ENCODE peak calls at places on chromosomes 4 and X, in eight cellular contexts. T is ascending aorta; B is effector memory CD4-positive, alpha-beta T cell; R is PC-3; D is tibial nerve; E is Caco-2; F is NT2/D1; C is GM23248. M is an unnamed sample. For H3K27me3 and H3K4me1, the result is how much of the 10 kb centered on the place peaks cover.

GRCh38 chr4:169136796-169137554 is 126.9 kb upstream of the CBR4 start:
- DNase-seq in C (no peak), F (no peak), D (no peak), B (no peak), R (no peak), E (no peak), T (no peak), M (no peak)

GRCh38 chr4:2861631-2862436 is 18.2 kb downstream of the ADD1 start:
- DNase-seq in C (peak), T (no peak), F (no peak), D (no peak), B (no peak), R (no peak), E (no peak), M (no peak)

GRCh38 chr4:62588671-62589070 is 1388.5 kb downstream of the ADGRL3 start:
- DNase-seq in D (no peak), E (no peak), T (no peak), F (no peak), C (no peak), B (no peak), R (no peak), M (no peak)

GRCh38 chr4:1172228-1172851 is at the start of gene SPON2:
- DNase-seq in R (no peak), F (no peak), E (peak), B (no peak), T (no peak), D (no peak), C (peak), M (no peak)

GRCh38 chr4:100977746-100978397 is 369.5 kb downstream of the PPP3CA start:
- DNase-seq in T (no peak), E (no peak), R (no peak), B (no peak), F (no peak), D (no peak), C (peak), M (no peak)

GRCh38 chr4:150140774-150141400 is 62.6 kb downstream of the DCLK2 start:
- DNase-seq in C (peak), B (no peak), D (no peak), T (no peak), R (peak), E (no peak), F (no peak), M (no peak)

GRCh38 chr4:26267087-26267486 is 53.7 kb upstream of the RBPJ start:
- DNase-seq in R (no peak), E (no peak), T (peak), B (no peak), D (peak), F (no peak), C (peak), M (no peak)

GRCh38 chr4:70277121-70277520 is 34.7 kb downstream of the CSN3 start:
- DNase-seq in C (no peak), E (no peak), D (no peak), F (no peak), R (no peak), T (no peak), B (no peak), M (no peak)

GRCh38 chr4:176906693-176907092 is 114.0 kb upstream of the VEGFC start:
- DNase-seq in D (no peak), R (peak), E (no peak), B (no peak), T (no peak), C (no peak), F (no peak), M (no peak)

GRCh38 chrX:48474581-48474980 is 1.4 kb upstream of the FTSJ1 start:
- DNase-seq in E (no peak), C (no peak), T (no peak), D (no peak), R (no peak), F (no peak), B (no peak), M (no peak)

GRCh38 chr4:151302432-151302831 is 23.0 kb downstream of the SH3D19 start:
- DNase-seq in B (no peak), E (no peak), T (no peak), C (peak), F (no peak), D (no peak), R (no peak), M (no peak)

GRCh38 chr4:73705721-73706120 is 34.6 kb upstream of the CXCL8 start:
- DNase-seq in R (no peak), F (no peak), T (no peak), C (peak), E (no peak), D (no peak), B (no peak), M (no peak)

GRCh38 chr4:110008540-110008939 is 95.9 kb downstream of the EGF start:
- DNase-seq in C (no peak), R (no peak), T (no peak), B (no peak), D (no peak), F (no peak), E (no peak), M (no peak)

GRCh38 chr4:8652181-8653078 is 59.9 kb downstream of the CPZ start:
- DNase-seq in E (peak), B (no peak), D (no peak), R (no peak), F (no peak), T (no peak), C (no peak), M (no peak)

GRCh38 chr4:85734446-85734845 is 259.5 kb downstream of the ARHGAP24 start:
- DNase-seq in B (no peak), F (no peak), R (peak), E (no peak), D (no peak), C (peak), T (no peak), M (no peak)

GRCh38 chrX:105460366-105460765 is 239.9 kb upstream of the TEX13A start:
- DNase-seq in E (no peak), B (no peak), F (no peak), D (no peak), C (no peak), T (no peak), R (peak), M (no peak)

GRCh38 chr4:7101692-7102515 is 34.0 kb upstream of the GRPEL1 start:
- DNase-seq in F (peak), D (peak), E (peak), T (no peak), C (peak), B (peak), R (peak), M (peak)

GRCh38 chrX:46386511-46386910 is 158.7 kb downstream of the ZNF674 start:
- DNase-seq in E (no peak), T (no peak), F (no peak), B (no peak), D (no peak), R (peak), C (no peak), M (no peak)

GRCh38 chr4:112112590-112113170 is 32.6 kb upstream of the FAM241A start:
- DNase-seq in E (no peak), B (no peak), D (no peak), R (peak), F (no peak), T (no peak), C (no peak), M (no peak)

GRCh38 chrX:50067435-50068292 is 133.1 kb downstream of the AKAP4 start:
- DNase-seq in E (peak), C (no peak), T (no peak), B (no peak), D (no peak), R (no peak), F (peak), M (peak)

GRCh38 chrX:23773601-23774175 is 9.3 kb upstream of the SAT1 start:
- DNase-seq in F (no peak), C (no peak), B (peak), E (no peak), D (no peak), T (no peak), R (no peak), M (no peak)

GRCh38 chr4:35541146-35541887 is 703.0 kb downstream of the ARAP2 start:
- DNase-seq in R (no peak), B (no peak), D (no peak), F (no peak), E (no peak), T (no peak), C (no peak), M (no peak)

GRCh38 chr4:110611968-110612447 is 10.9 kb downstream of the PITX2 start:
- DNase-seq in C (no peak), D (no peak), T (no peak), F (no peak), B (no peak), E (no peak), R (no peak), M (no peak)

GRCh38 chr4:52853351-52853750 is 8.8 kb upstream of the RASL11B start:
- DNase-seq in D (no peak), E (no peak), C (peak), R (no peak), F (no peak), B (no peak), T (no peak), M (no peak)

GRCh38 chr4:151422862-151423261 is 13.9 kb downstream of the FHIP1A start:
- DNase-seq in R (no peak), E (no peak), F (no peak), B (no peak), C (no peak), T (no peak), D (no peak), M (no peak)

DNA sequence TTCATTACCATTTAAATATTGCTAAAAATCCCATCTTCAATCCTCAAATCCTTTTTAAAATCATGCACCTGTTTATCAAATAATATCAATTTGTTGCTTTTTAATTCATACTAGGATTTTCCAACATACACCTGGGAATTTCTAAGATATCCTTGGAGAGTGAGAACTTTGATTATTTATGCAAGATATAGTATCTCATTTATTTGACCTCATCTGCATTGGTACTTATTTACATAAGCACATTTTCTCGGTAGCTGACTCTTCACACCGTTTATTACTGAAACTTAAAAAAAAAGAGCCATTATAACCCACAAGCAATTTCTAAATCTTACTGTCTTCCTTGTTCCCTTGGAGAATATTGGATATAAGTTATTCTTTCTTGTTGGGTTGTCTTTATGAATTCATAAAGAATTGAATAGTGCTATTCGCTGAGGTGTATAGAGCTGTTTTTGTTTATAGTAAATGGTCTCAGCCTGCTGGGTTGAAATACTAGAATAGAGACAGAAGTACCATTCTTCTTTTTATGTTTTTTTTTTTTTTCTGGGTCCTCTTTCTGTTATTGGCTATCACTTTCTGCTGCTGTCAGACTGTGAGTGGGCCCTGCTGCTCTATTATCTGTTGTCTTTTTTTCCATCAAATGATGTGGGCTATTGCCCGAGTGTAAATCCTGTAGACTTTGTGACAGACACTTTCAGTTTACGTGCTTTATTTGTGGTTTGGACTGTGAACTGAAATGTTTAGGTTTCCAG is 2.9 kb downstream of the UGT8 start:
- DNase-seq in F (no peak), B (no peak), D (no peak), R (no peak), C (no peak), E (no peak), T (no peak), M (no peak)
- H3K27me3 ChIP-seq in F (under half), B (under half), D (under half), R (under half), C (under half), E (under half), T (under half), M (under half)

GRCh38 chr4:9901262-9901661 is 119.8 kb downstream of the DRD5 start:
- DNase-seq in F (no peak), E (no peak), R (no peak), B (no peak), D (no peak), C (peak), T (no peak), M (no peak)

GRCh38 chr4:9906996-9907395 is 114.3 kb downstream of the SLC2A9 start:
- DNase-seq in T (no peak), D (no peak), F (no peak), C (no peak), R (no peak), B (no peak), E (no peak), M (no peak)

GRCh38 chr4:9904976-9905587 is 116.2 kb downstream of the SLC2A9 start:
- DNase-seq in T (no peak), E (no peak), B (no peak), C (peak), F (no peak), R (no peak), D (no peak), M (no peak)
- H3K4me1 ChIP-seq in T (under half), E (under half), B (under half), C (under half), F (under half), R (under half), D (under half), M (under half)

GRCh38 chrX:52426810-52427209 is 58.0 kb downstream of the XAGE2 start:
- DNase-seq in R (no peak), E (no peak), D (no peak), B (no peak), F (no peak), C (peak), T (no peak), M (no peak)
- H3K27me3 ChIP-seq in R (under half), E (under half), D (under half), B (under half), F (under half), C (under half), T (under half), M (under half)

DNA sequence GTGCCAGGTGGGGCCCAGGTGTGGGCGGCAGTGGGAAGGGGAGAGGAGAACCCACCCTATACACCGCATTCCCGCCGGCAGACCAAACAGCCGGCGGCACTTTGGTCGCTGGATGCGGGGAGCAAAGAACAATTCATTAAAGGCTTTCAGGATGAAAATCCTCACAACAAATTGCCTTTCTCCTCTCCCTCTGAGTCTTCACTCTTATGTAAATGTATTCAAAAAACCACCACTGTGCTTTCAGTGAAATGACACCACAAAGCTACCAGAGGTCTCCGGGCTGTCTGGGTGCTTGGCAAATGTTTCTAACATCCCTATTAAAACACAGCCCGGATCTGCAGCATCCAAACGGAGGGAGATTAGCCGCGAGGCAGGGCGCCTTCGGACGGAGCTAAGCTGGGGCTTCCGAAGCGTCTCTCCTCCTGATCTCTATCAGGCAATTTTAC is 171.8 kb upstream of the TBL1X start:
- DNase-seq in T (no peak), R (no peak), F (peak), D (no peak), E (no peak), C (no peak), B (no peak), M (no peak)
- H3K4me1 ChIP-seq in T (under half), R (under half), F (under half), D (under half), E (under half), C (under half), B (under half), M (under half)

GRCh38 chr4:108637856-108638255 is 12.5 kb upstream of the OSTC start:
- DNase-seq in T (no peak), E (no peak), F (no peak), C (peak), D (no peak), R (no peak), B (no peak), M (no peak)
- H3K27me3 ChIP-seq in T (under half), E (under half), F (under half), C (under half), D (under half), R (under half), B (under half), M (under half)

GRCh38 chr4:87038837-87039715 is 104.3 kb downstream of the AFF1 start:
- DNase-seq in T (peak), E (no peak), B (no peak), D (no peak), C (peak), R (peak), F (no peak), M (no peak)
- H3K4me1 ChIP-seq in T (under half), E (under half), B (under half), D (under half), C (under half), R (under half), F (under half), M (half or more)

M was measured in lung.